ENCODE peak calls at places on chromosomes 12 and 14, in ten cellular contexts. C is HFFc6; I is AG20443; U is NCI-H1417; Y is choroid plexus epithelial cell; Q is colonic mucosa; E is H7; W is NCI-H82; M is CD8-positive, alpha-beta memory T cell; Z is activated CD4-positive, alpha-beta memory T cell treated with anti-CD3 and anti-CD28 coated beads, Interleukin-2, amount 10 ng/mL, durations not matched to agents 7 days and 5 days. N is an unnamed sample.

GRCh38 chr12:79252358-79253075 is 387.9 kb downstream of the SYT1 start:
- DNase-seq in C (no peak), I (no peak), U (no peak), Y (no peak), Q (no peak), E (no peak), W (no peak), M (no peak), Z (no peak), N (no peak)

GRCh38 chr12:74985293-74985985 is 224.2 kb downstream of the KCNC2 start:
- DNase-seq in C (no peak), I (no peak), U (no peak), Y (no peak), Q (no peak), E (no peak), W (no peak), M (no peak), Z (no peak), N (no peak)

GRCh38 chr12:55515696-55516095 is 23.5 kb downstream of the OR6C68 start:
- DNase-seq in C (no peak), I (no peak), U (no peak), Y (no peak), Q (no peak), E (peak), W (no peak), M (no peak), Z (no peak), N (no peak)

GRCh38 chr14:50532502-50533313 is at the start of gene MAP4K5:
- DNase-seq in C (peak), I (peak), U (peak), Y (peak), Q (peak), E (peak), W (peak), M (peak), Z (peak), N (peak)

GRCh38 chr12:65334534-65334933 is 56.1 kb downstream of the MSRB3 start:
- DNase-seq in C (no peak), I (peak), U (no peak), Y (no peak), Q (no peak), E (no peak), W (no peak), M (no peak), Z (no peak), N (no peak)

GRCh38 chr14:51293149-51293925 is 53.3 kb downstream of the TMX1 start:
- DNase-seq in C (peak), I (peak), U (no peak), Y (peak), Q (peak), E (no peak), W (no peak), M (no peak), Z (no peak), N (no peak)

GRCh38 chr14:24066490-24067132 is 4.8 kb upstream of the CPNE6 start:
- DNase-seq in C (no peak), I (no peak), U (no peak), Y (no peak), Q (peak), E (no peak), W (no peak), M (no peak), Z (no peak), N (no peak)

GRCh38 chr12:54311091-54311490 is 10.3 kb upstream of the NFE2 start:
- DNase-seq in C (no peak), I (no peak), U (no peak), Y (no peak), Q (no peak), E (no peak), W (no peak), M (no peak), Z (no peak), N (no peak)

GRCh38 chr12:6154730-6155459 is 30.4 kb upstream of the VWF start:
- DNase-seq in C (no peak), I (no peak), U (no peak), Y (no peak), Q (peak), E (no peak), W (peak), M (no peak), Z (no peak), N (no peak)

GRCh38 chr12:66662729-66663128 is 16.1 kb downstream of the GRIP1 start:
- DNase-seq in C (no peak), I (no peak), U (no peak), Y (peak), Q (no peak), E (no peak), W (no peak), M (no peak), Z (no peak), N (peak)

GRCh38 chr14:53881161-53881846 is 75.3 kb downstream of the BMP4 start:
- DNase-seq in C (peak), I (no peak), U (no peak), Y (peak), Q (no peak), E (no peak), W (no peak), M (no peak), Z (no peak), N (no peak)

GRCh38 chr14:50116986-50117385 is 614 bp upstream of the VCPKMT start:
- DNase-seq in C (no peak), I (no peak), U (no peak), Y (no peak), Q (no peak), E (no peak), W (peak), M (no peak), Z (no peak), N (no peak)

GRCh38 chr12:125533434-125534029 is 468.3 kb downstream of the AACS start:
- DNase-seq in C (no peak), I (peak), U (peak), Y (no peak), Q (peak), E (peak), W (peak), M (no peak), Z (peak), N (no peak)

GRCh38 chr12:98253207-98253606 is 262.2 kb upstream of the TMPO start:
- DNase-seq in C (no peak), I (no peak), U (peak), Y (no peak), Q (no peak), E (no peak), W (no peak), M (no peak), Z (no peak), N (no peak)

GRCh38 chr12:104790296-104791125 is 167.6 kb downstream of the SLC41A2 start:
- DNase-seq in C (no peak), I (peak), U (no peak), Y (peak), Q (peak), E (peak), W (peak), M (no peak), Z (peak), N (no peak)

GRCh38 chr14:58796636-58797429 is 159.1 kb downstream of the DACT1 start:
- DNase-seq in C (no peak), I (no peak), U (no peak), Y (peak), Q (peak), E (no peak), W (no peak), M (no peak), Z (no peak), N (no peak)

GRCh38 chr12:112294793-112295192 is 87.4 kb downstream of the HECTD4 start:
- DNase-seq in C (no peak), I (no peak), U (peak), Y (peak), Q (no peak), E (no peak), W (peak), M (no peak), Z (no peak), N (no peak)

GRCh38 chr14:95993768-95994592 is 45.2 kb upstream of the C14orf132 start:
- DNase-seq in C (peak), I (peak), U (peak), Y (peak), Q (peak), E (peak), W (peak), M (no peak), Z (peak), N (peak)

GRCh38 chr12:49089831-49090773 is 4.5 kb downstream of the DHH start:
- DNase-seq in C (peak), I (peak), U (peak), Y (peak), Q (no peak), E (peak), W (peak), M (no peak), Z (peak), N (no peak)

GRCh38 chr14:53670701-53671100 is 285.9 kb downstream of the BMP4 start:
- DNase-seq in C (peak), I (peak), U (no peak), Y (peak), Q (no peak), E (no peak), W (no peak), M (no peak), Z (no peak), N (peak)

GRCh38 chr12:18578191-18578590 is 159.6 kb downstream of the PLCZ1 start:
- DNase-seq in C (peak), I (peak), U (no peak), Y (peak), Q (no peak), E (no peak), W (no peak), M (no peak), Z (no peak), N (peak)

GRCh38 chr12:2967651-2968050 is 8.5 kb downstream of the TEAD4 start:
- DNase-seq in C (no peak), I (no peak), U (no peak), Y (no peak), Q (no peak), E (no peak), W (no peak), M (no peak), Z (no peak), N (no peak)

GRCh38 chr12:115794659-115795081 is 482.8 kb downstream of the MED13L start:
- DNase-seq in C (no peak), I (no peak), U (peak), Y (no peak), Q (peak), E (peak), W (peak), M (no peak), Z (no peak), N (no peak)

GRCh38 chr14:67577181-67577580 is 22.9 kb downstream of the PIGH start:
- DNase-seq in C (no peak), I (no peak), U (no peak), Y (no peak), Q (no peak), E (no peak), W (no peak), M (no peak), Z (no peak), N (no peak)

GRCh38 chr14:22594156-22594716 is 3.9 kb upstream of the ABHD4 start:
- DNase-seq in C (no peak), I (no peak), U (no peak), Y (no peak), Q (no peak), E (no peak), W (no peak), M (no peak), Z (no peak), N (no peak)

GRCh38 chr12:54328595-54329337 is 3.8 kb downstream of the COPZ1 start:
- DNase-seq in C (no peak), I (no peak), U (no peak), Y (no peak), Q (no peak), E (peak), W (peak), M (no peak), Z (no peak), N (no peak)

GRCh38 chr14:89240414-89240813 is 176.6 kb downstream of the FOXN3 start:
- DNase-seq in C (no peak), I (no peak), U (no peak), Y (peak), Q (no peak), E (no peak), W (no peak), M (no peak), Z (no peak), N (peak)

GRCh38 chr12:3119745-3120660 is 42.8 kb downstream of the TSPAN9 start:
- DNase-seq in C (peak), I (peak), U (no peak), Y (peak), Q (no peak), E (no peak), W (no peak), M (no peak), Z (no peak), N (peak)

GRCh38 chr12:130829391-130830245 is 9.4 kb downstream of the STX2 start:
- DNase-seq in C (no peak), I (no peak), U (peak), Y (no peak), Q (no peak), E (no peak), W (no peak), M (no peak), Z (no peak), N (no peak)

N was measured in GM04504.